ENCODE peak calls at places on chromosome X, in seven cellular contexts. X, C, U, V, L, P and Z are unnamed samples.

GRCh38 chrX:151977923-151978322 is 3.4 kb upstream of the GABRE start:
- DNase-seq in X (no peak), C (no peak), U (no peak), V (no peak), L (no peak), P (no peak), Z (no peak)

GRCh38 chrX:108122748-108123147 is 31.2 kb downstream of the ATG4A start:
- DNase-seq in X (no peak), C (no peak), U (no peak), V (no peak), L (no peak), P (no peak), Z (no peak)

GRCh38 chrX:68685722-68686683 is 38.5 kb downstream of the STARD8 start:
- DNase-seq in X (peak; percentile 81), C (peak; percentile 29), U (no peak), V (no peak), L (peak; percentile 49), P (no peak), Z (peak; percentile 17)

GRCh38 chrX:136183917-136184316 is 36.6 kb downstream of the FHL1 start:
- DNase-seq in X (no peak), C (no peak), U (no peak), V (no peak), L (no peak), P (no peak), Z (no peak)

GRCh38 chrX:40975951-40976350 is 109.3 kb upstream of the USP9X start:
- DNase-seq in X (no peak), C (no peak), U (no peak), V (no peak), L (no peak), P (no peak), Z (no peak)

GRCh38 chrX:97057349-97057909 is 173.7 kb downstream of the RPA4 start:
- DNase-seq in X (no peak), C (no peak), U (no peak), V (no peak), L (no peak), P (no peak), Z (no peak)

GRCh38 chrX:52852110-52852872 is 15.6 kb downstream of the XAGE3 start:
- DNase-seq in X (no peak), C (no peak), U (no peak), V (no peak), L (no peak), P (no peak), Z (no peak)

GRCh38 chrX:132786217-132786616 is 172.2 kb downstream of the HS6ST2 start:
- DNase-seq in X (no peak), C (no peak), U (no peak), V (no peak), L (no peak), P (no peak), Z (no peak)

GRCh38 chrX:23786268-23786815 is 3.4 kb downstream of the SAT1 start:
- DNase-seq in X (no peak), C (no peak), U (no peak), V (no peak), L (no peak), P (no peak), Z (no peak)

GRCh38 chrX:19183777-19184485 is 61.7 kb upstream of the ADGRG2 start:
- DNase-seq in X (no peak), C (no peak), U (no peak), V (no peak), L (no peak), P (no peak), Z (peak; percentile 19)

GRCh38 chrX:19156223-19156622 is 34.0 kb upstream of the ADGRG2 start:
- DNase-seq in X (no peak), C (peak; percentile 11), U (no peak), V (no peak), L (no peak), P (no peak), Z (no peak)

GRCh38 chrX:148281920-148282319 is 218.5 kb upstream of the AFF2 start:
- DNase-seq in X (no peak), C (no peak), U (no peak), V (no peak), L (no peak), P (no peak), Z (no peak)

GRCh38 chrX:46665232-46666162 is 91.9 kb downstream of the CHST7 start:
- DNase-seq in X (no peak), C (no peak), U (no peak), V (no peak), L (no peak), P (no peak), Z (no peak)

GRCh38 chrX:51837926-51838325 is 55.5 kb upstream of the MAGED1 start:
- DNase-seq in X (peak; percentile 70), C (peak; percentile 60), U (peak; percentile 77), V (peak; percentile 87), L (peak; percentile 20), P (peak; percentile 74), Z (peak; percentile 68)

GRCh38 chrX:39903343-39903742 is 194.4 kb downstream of the BCOR start:
- DNase-seq in X (no peak), C (no peak), U (no peak), V (no peak), L (no peak), P (no peak), Z (no peak)

GRCh38 chrX:56130436-56130835 is 101.7 kb upstream of the KLF8 start:
- DNase-seq in X (no peak), C (no peak), U (no peak), V (no peak), L (no peak), P (no peak), Z (no peak)

DNA sequence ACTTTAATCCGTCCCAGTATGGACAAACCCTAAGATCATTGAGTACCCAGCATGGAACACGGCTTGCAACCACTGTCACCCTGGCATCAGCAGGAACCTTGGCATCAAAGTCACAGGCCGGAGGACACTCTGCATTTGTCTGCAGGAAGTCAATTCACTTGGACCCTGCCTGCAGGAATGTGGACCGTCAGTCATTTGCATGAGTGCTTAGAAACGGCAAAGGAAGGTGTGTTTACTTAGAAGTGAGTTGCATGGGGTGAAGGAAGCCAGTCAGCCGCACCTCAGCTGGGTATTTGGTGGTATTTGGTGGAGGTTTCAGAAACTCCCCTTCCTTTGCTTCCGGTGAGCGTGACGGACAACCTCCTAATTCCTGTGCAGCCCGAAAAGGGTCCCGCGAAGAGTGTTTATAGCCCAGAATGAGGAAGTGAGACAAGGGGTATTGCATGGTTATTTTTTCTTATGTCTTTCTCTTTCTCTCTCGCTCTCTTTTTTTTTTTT is 15.5 kb downstream of the P2RY8 start:
- DNase-seq in X (no peak), C (peak; percentile 71), U (no peak), V (no peak), L (no peak), P (no peak), Z (no peak)
- H3K4me3 ChIP-seq in X (no peak overlapping the region), C (no peak overlapping the region), U (no peak overlapping the region), V (no peak overlapping the region), L (no peak overlapping the region), P (no peak overlapping the region), Z (no peak overlapping the region)

DNA sequence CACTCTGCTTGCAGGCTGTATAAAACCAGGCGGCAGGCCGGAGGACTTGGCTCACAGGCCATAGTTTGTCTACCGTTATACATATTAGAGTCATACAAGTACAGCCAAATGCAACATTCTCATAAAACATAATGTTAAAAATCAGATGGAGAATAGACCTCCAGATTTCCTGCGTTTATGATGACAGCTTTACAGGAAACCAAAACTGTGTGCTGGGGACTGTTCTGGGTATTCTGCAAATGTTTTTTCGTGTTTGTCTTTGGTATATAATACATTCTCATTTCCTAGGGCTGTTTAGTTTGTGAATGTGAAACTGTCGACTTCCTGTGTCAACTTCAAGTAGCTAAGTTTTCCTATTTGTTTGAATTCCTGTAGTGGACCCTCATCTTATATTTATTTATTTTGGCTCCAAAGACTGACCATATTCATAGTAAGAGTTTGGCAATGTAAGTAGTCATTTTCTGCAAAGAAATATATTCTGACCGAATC is 79.5 kb upstream of the FAM9C start:
- DNase-seq in X (no peak), C (no peak), U (no peak), V (no peak), L (no peak), P (no peak), Z (no peak)
- H3K27ac ChIP-seq in X (peak overlapping the region; percentile 29), C (peak overlapping the region; percentile 28), U (no peak overlapping the region), V (peak overlapping the region; percentile 37), L (peak overlapping the region; percentile 8), P (no peak overlapping the region), Z (no peak overlapping the region)

GRCh38 chrX:123807825-123808416 is 51.9 kb upstream of the XIAP start:
- DNase-seq in X (no peak), C (no peak), U (no peak), V (no peak), L (no peak), P (no peak), Z (no peak)

GRCh38 chrX:123797543-123798447 is 62.1 kb upstream of the XIAP start:
- DNase-seq in X (no peak), C (no peak), U (no peak), V (no peak), L (no peak), P (no peak), Z (no peak)

DNA sequence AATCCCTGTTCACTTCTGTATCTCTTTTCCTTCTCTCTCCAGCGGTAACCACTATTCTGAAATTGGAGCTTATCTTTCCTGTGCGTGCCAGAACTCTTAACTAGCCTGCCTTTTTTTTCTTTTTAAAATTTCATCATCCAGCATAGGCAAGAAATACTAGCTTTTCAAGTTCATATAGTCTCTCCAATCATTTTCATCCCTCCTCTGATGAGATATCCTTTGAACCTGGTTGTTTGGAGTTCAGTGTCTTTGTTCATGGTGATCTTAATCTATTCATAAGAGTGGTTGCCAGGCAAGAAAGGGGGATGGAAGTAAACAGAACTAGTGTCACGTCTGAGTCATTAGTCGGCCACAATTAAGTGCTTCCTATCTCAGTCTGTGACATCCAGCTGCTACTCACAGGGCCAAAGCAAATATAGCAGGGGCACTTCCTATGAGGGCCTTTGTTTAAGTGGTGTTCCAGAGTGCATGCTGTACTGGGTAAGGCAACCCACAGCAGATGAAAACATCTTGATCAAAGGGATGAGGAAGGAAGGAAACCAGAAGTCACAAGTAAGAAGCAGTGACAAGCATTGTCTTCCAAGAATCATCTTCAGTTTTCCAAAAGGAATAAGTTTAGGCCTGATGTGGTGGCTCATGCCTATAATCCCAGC is 56.4 kb upstream of the XIAP start:
- DNase-seq in X (no peak), C (no peak), U (no peak), V (no peak), L (peak; percentile 46), P (peak; percentile 15), Z (no peak)
- TF ChIP-seq EP300 in X (no peak), C (no peak), U (no peak), V (no peak), L (no peak), P (peak; percentile 17), Z (no peak)

GRCh38 chrX:10043386-10043785 is 76.2 kb downstream of the CLDN34 start:
- DNase-seq in X (no peak), C (no peak), U (no peak), V (no peak), L (no peak), P (no peak), Z (no peak)
- H3K4me3 ChIP-seq in X (no peak overlapping the region), C (no peak overlapping the region), U (no peak overlapping the region), V (no peak overlapping the region), L (no peak overlapping the region), P (no peak overlapping the region), Z (no peak overlapping the region)

GRCh38 chrX:134883134-134883700 is 107.6 kb upstream of the SMIM10 start:
- DNase-seq in X (no peak), C (no peak), U (no peak), V (no peak), L (no peak), P (no peak), Z (no peak)
- H3K27ac ChIP-seq in X (no peak overlapping the region), C (no peak overlapping the region), U (no peak overlapping the region), V (no peak overlapping the region), L (no peak overlapping the region), P (no peak overlapping the region), Z (no peak overlapping the region)